ENCODE peak calls at places on chromosomes 5 and 9, in six cellular contexts. S is A549, G is GM12878, N is HepG2, H is K562, O is endothelial cell of umbilical vein. E is an unnamed sample.

GRCh38 chr5:154631141-154631540 is 124.0 kb upstream of the LARP1 start:
- DNase-seq in S (no peak), G (no peak), N (no peak), H (peak; percentile 2), O (no peak), E (no peak)

GRCh38 chr5:132473019-132473531 is 17.5 kb downstream of the IRF1 start:
- DNase-seq in S (no peak), G (no peak), N (no peak), H (no peak), O (no peak), E (peak; percentile 37)

GRCh38 chr5:83444445-83444844 is 27.1 kb upstream of the VCAN start:
- DNase-seq in S (no peak), G (no peak), N (no peak), H (no peak), O (no peak), E (no peak)

GRCh38 chr5:96893342-96893741 is 17.0 kb downstream of the ERAP2 start:
- DNase-seq in S (no peak), G (no peak), N (no peak), H (no peak), O (peak; percentile 68), E (peak; percentile 20)

GRCh38 chr5:125043781-125044391 is 297.4 kb upstream of the ZNF608 start:
- DNase-seq in S (peak; percentile 71), G (no peak), N (no peak), H (no peak), O (peak; percentile 82), E (no peak)

GRCh38 chr5:98865690-98866089 is 63.1 kb downstream of the CHD1 start:
- DNase-seq in S (no peak), G (no peak), N (no peak), H (no peak), O (no peak), E (no peak)

GRCh38 chr5:15799014-15799413 is 299.0 kb downstream of the FBXL7 start:
- DNase-seq in S (no peak), G (no peak), N (no peak), H (no peak), O (no peak), E (no peak)

GRCh38 chr5:73729329-73729728 is 103.3 kb downstream of the ARHGEF28 start:
- DNase-seq in S (peak; percentile 57), G (no peak), N (peak; percentile 93), H (no peak), O (no peak), E (no peak)

GRCh38 chr5:160463775-160464465 is 42.3 kb downstream of the PTTG1 start:
- DNase-seq in S (no peak), G (no peak), N (peak; percentile 88), H (no peak), O (peak; percentile 86), E (peak; percentile 51)

GRCh38 chr9:78605029-78605930 is 308.4 kb downstream of the PSAT1 start:
- DNase-seq in S (no peak), G (no peak), N (no peak), H (no peak), O (peak; percentile 53), E (no peak)

GRCh38 chr9:97359147-97359546 is 51.7 kb downstream of the CCDC180 start:
- DNase-seq in S (no peak), G (no peak), N (no peak), H (no peak), O (no peak), E (no peak)

GRCh38 chr5:96256795-96257470 is 176.1 kb downstream of the PCSK1 start:
- DNase-seq in S (peak; percentile 86), G (no peak), N (no peak), H (no peak), O (peak; percentile 64), E (peak; percentile 26)

GRCh38 chr5:179342577-179342976 is 2.7 kb downstream of the ADAMTS2 start:
- DNase-seq in S (no peak), G (no peak), N (no peak), H (no peak), O (no peak), E (no peak)

GRCh38 chr9:77751341-77752091 is 103.4 kb upstream of the GNA14 start:
- DNase-seq in S (peak; percentile 58), G (no peak), N (peak; percentile 35), H (peak; percentile 8), O (peak; percentile 85), E (peak; percentile 69)

GRCh38 chr5:135039526-135040296 is 5.7 kb upstream of the PITX1 start:
- DNase-seq in S (no peak), G (no peak), N (no peak), H (no peak), O (no peak), E (no peak)

GRCh38 chr5:80198399-80198798 is 57.4 kb downstream of the SERINC5 start:
- DNase-seq in S (no peak), G (no peak), N (no peak), H (no peak), O (no peak), E (no peak)

GRCh38 chr5:13814293-13814692 is 130.2 kb downstream of the DNAH5 start:
- DNase-seq in S (no peak), G (no peak), N (no peak), H (no peak), O (no peak), E (no peak)

GRCh38 chr5:137201876-137202275 is 297.2 kb downstream of the SPOCK1 start:
- DNase-seq in S (peak; percentile 31), G (no peak), N (no peak), H (no peak), O (no peak), E (no peak)

GRCh38 chr5:62259699-62260220 is 46.2 kb upstream of the KIF2A start:
- DNase-seq in S (no peak), G (no peak), N (no peak), H (no peak), O (no peak), E (peak; percentile 5)

GRCh38 chr5:126973193-126973592 is 57.2 kb downstream of the MARCHF3 start:
- DNase-seq in S (no peak), G (no peak), N (peak; percentile 5), H (no peak), O (no peak), E (peak; percentile 59)

GRCh38 chr5:44875661-44876250 is 67.0 kb downstream of the MRPS30 start:
- DNase-seq in S (peak; percentile 78), G (peak; percentile 55), N (peak; percentile 51), H (no peak), O (peak; percentile 89), E (peak; percentile 15)

GRCh38 chr9:99400184-99400731 is 178.2 kb downstream of the SEC61B start:
- DNase-seq in S (no peak), G (no peak), N (no peak), H (no peak), O (no peak), E (no peak)

GRCh38 chr5:850511-851006 is at the start of gene ZDHHC11:
- DNase-seq in S (no peak), G (no peak), N (peak; percentile 78), H (peak; percentile 71), O (no peak), E (no peak)

GRCh38 chr5:851553-851952 is 767 bp upstream of the ZDHHC11 start:
- DNase-seq in S (no peak), G (no peak), N (no peak), H (no peak), O (no peak), E (no peak)

GRCh38 chr5:848671-849111 is 2.1 kb downstream of the ZDHHC11 start:
- DNase-seq in S (no peak), G (no peak), N (no peak), H (no peak), O (no peak), E (no peak)

GRCh38 chr5:851076-851475 is 290 bp upstream of the ZDHHC11 start:
- DNase-seq in S (no peak), G (no peak), N (no peak), H (no peak), O (no peak), E (no peak)

GRCh38 chr5:849651-850301 is 1.0 kb downstream of the ZDHHC11 start:
- DNase-seq in S (no peak), G (no peak), N (peak; percentile 92), H (peak; percentile 49), O (no peak), E (no peak)
- H3K4me3 ChIP-seq in S (no peak overlapping the region), G (no peak overlapping the region), N (peak overlapping the region; percentile 71), H (no peak overlapping the region), O (no peak overlapping the region), E (no peak overlapping the region)

GRCh38 chr9:2128611-2129010 is 113.5 kb downstream of the SMARCA2 start:
- DNase-seq in S (no peak), G (no peak), N (no peak), H (no peak), O (no peak), E (no peak)

GRCh38 chr9:2125909-2126308 is 110.8 kb downstream of the SMARCA2 start:
- DNase-seq in S (no peak), G (peak; percentile 13), N (no peak), H (no peak), O (peak; percentile 52), E (peak; percentile 21)

GRCh38 chr9:2122299-2122698 is 107.2 kb downstream of the SMARCA2 start:
- DNase-seq in S (no peak), G (no peak), N (no peak), H (no peak), O (no peak), E (no peak)

GRCh38 chr9:2127486-2127885 is 112.3 kb downstream of the SMARCA2 start:
- DNase-seq in S (no peak), G (no peak), N (no peak), H (no peak), O (no peak), E (no peak)

GRCh38 chr9:2126331-2126789 is 111.2 kb downstream of the SMARCA2 start:
- DNase-seq in S (no peak), G (no peak), N (no peak), H (no peak), O (no peak), E (no peak)
- TF ChIP-seq MYC in S (no peak), G (no peak), N (no peak), H (no peak), O (no peak), E (no peak)

DNA sequence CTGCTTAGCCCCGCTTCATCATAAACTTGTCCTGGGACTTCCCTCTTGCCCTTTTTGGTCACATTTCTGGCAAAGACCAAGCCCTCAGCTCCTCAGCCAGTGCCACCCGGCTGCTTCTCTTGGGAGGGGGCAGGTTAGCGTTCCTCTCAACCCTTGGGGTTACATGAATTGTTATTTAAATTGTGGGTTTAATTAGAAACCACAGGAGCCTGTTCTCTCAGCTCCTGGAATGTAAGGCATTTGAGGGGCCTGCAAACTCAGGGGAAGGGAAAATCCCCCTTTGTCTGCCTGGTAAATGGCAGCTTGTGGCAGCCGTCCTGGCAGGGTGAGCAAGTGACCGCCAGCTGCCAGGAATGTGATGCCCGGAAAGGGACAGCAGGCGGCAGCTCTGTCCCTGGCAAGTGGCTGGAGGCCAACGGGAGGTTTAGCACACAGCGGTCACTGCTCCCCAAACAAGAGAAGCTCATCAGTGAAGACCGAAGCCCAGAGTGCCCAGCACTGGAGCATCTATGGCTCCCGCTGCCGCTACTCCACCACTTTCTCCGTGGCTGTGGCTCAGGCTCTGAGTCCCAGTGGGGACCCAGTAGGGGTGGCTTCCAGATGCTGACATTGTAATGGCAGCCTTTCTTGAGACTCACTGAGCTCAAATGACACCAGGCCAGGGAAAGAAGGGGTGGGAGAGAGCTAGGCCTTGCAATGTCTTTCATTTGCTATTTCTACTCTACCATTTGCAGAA is 51.7 kb downstream of the SHB start:
- DNase-seq in S (peak; percentile 73), G (no peak), N (no peak), H (no peak), O (no peak), E (no peak)
- TF ChIP-seq POLR2A in S (no peak), G (no peak), N (no peak), H (no peak), O (no peak), E (no peak)

DNA sequence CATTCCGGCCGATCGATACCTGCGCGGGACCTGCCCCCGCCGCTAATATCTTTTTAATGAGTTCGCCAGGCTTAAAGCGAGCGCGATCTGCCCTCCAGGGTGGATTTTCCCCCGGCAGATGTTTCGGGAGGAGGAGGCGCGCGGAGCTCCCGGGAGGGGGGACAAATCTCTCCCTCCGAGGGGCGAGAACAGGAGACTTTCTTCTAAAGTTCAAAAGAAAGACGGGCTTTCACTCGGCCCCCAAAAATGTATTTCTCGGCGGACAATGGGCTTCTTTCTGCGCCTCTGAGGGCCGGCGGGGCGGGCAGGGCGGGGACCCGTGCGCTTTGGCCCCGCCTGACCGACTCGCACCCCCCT is 4.1 kb upstream of the PRDM12 start:
- DNase-seq in S (no peak), G (no peak), N (no peak), H (no peak), O (no peak), E (no peak)
- H3K4me3 ChIP-seq in S (peak overlapping the region; percentile 48), G (no peak overlapping the region), N (peak overlapping the region; percentile 61), H (no peak overlapping the region), O (no peak overlapping the region), E (no peak overlapping the region)